ENCODE peak calls at places on chromosome 15, in seven cellular contexts. T is stimulated activated CD4-positive, alpha-beta T cell treated with anti-CD3 and anti-CD28 coated beads, Interleukin-1b, Interleukin-23, amount 100 ng/mL, for 24 hours; F is caudate nucleus; I is GM04504; P is memory B cell; X is pons; U is stimulated activated CD8-positive, alpha-beta memory T cell treated with anti-CD3 and anti-CD28 coated beads, Interleukin-15, amount 100 ng/mL, for 48 hours. Y is an unnamed sample.

GRCh38 chr15:80105193-80105984 is 45.9 kb downstream of the ZFAND6 start:
- DNase-seq in T (no peak), F (no peak), I (peak; percentile 27), P (no peak), X (no peak), U (no peak), Y (no peak)

GRCh38 chr15:77506311-77507150 is 85.8 kb downstream of the HMG20A start:
- DNase-seq in T (no peak), F (no peak), I (no peak), P (no peak), X (peak; percentile 46), U (no peak), Y (no peak)

GRCh38 chr15:80816049-80816653 is 37.0 kb downstream of the CEMIP start:
- DNase-seq in T (no peak), F (no peak), I (no peak), P (no peak), X (no peak), U (no peak), Y (no peak)

GRCh38 chr15:87115795-87116194 is 1036.1 kb downstream of the AGBL1 start:
- DNase-seq in T (no peak), F (no peak), I (no peak), P (no peak), X (no peak), U (no peak), Y (no peak)

GRCh38 chr15:99315636-99316035 is 64.4 kb downstream of the LRRC28 start:
- DNase-seq in T (no peak), F (no peak), I (no peak), P (no peak), X (no peak), U (no peak), Y (no peak)

GRCh38 chr15:83081256-83082014 is 14.4 kb upstream of the BTBD1 start:
- DNase-seq in T (no peak), F (no peak), I (no peak), P (no peak), X (no peak), U (no peak), Y (no peak)

GRCh38 chr15:64314456-64314855 is 41.5 kb downstream of the CSNK1G1 start:
- DNase-seq in T (no peak), F (no peak), I (no peak), P (no peak), X (no peak), U (no peak), Y (no peak)

GRCh38 chr15:51229907-51230328 is 108.5 kb downstream of the CYP19A1 start:
- DNase-seq in T (no peak), F (no peak), I (no peak), P (no peak), X (peak; percentile 87), U (no peak), Y (no peak)

GRCh38 chr15:83278191-83278590 is 6.3 kb downstream of the BNC1 start:
- DNase-seq in T (no peak), F (no peak), I (peak; percentile 64), P (no peak), X (no peak), U (no peak), Y (no peak)

GRCh38 chr15:61720197-61720596 is 340.1 kb downstream of the VPS13C start:
- DNase-seq in T (no peak), F (no peak), I (no peak), P (no peak), X (no peak), U (no peak), Y (no peak)

GRCh38 chr15:89662893-89663673 is 7.8 kb upstream of the KIF7 start:
- DNase-seq in T (no peak), F (no peak), I (peak; percentile 94), P (no peak), X (no peak), U (no peak), Y (no peak)